ENCODE peak calls at places on chromosomes 4 and X, in six cellular contexts. One of them, this sample, is unnamed.

GRCh38 chrX:149881081-149881711 is at the start of gene MAGEA8:
- DNase-seq in left lung: no peak
- DNase-seq in CD4-positive, CD25-positive, alpha-beta regulatory T cell: peak; percentile 15
- DNase-seq in transverse colon: no peak
- DNase-seq in IMR-90: no peak
- DNase-seq in effector memory CD4-positive, alpha-beta T cell: no peak
- DNase-seq in this sample: no peak

GRCh38 chrX:141989802-141990201 is 86.1 kb downstream of the MAGEC1 start:
- DNase-seq in CD4-positive, CD25-positive, alpha-beta regulatory T cell: no peak
- DNase-seq in IMR-90: no peak
- DNase-seq in effector memory CD4-positive, alpha-beta T cell: no peak
- DNase-seq in left lung: no peak
- DNase-seq in transverse colon: no peak
- DNase-seq in this sample: no peak

GRCh38 chr4:14783011-14783877 is 219.0 kb upstream of the CPEB2 start:
- DNase-seq in CD4-positive, CD25-positive, alpha-beta regulatory T cell: peak; percentile 21
- DNase-seq in effector memory CD4-positive, alpha-beta T cell: no peak
- DNase-seq in transverse colon: no peak
- DNase-seq in IMR-90: peak; percentile 40
- DNase-seq in left lung: no peak
- DNase-seq in this sample: no peak

GRCh38 chrX:17527135-17527701 is 152.2 kb downstream of the NHS start:
- DNase-seq in effector memory CD4-positive, alpha-beta T cell: no peak
- DNase-seq in transverse colon: no peak
- DNase-seq in IMR-90: peak; percentile 35
- DNase-seq in CD4-positive, CD25-positive, alpha-beta regulatory T cell: no peak
- DNase-seq in left lung: peak; percentile 68
- DNase-seq in this sample: no peak

GRCh38 chr4:142845293-142846070 is 619 bp downstream of the INPP4B start:
- DNase-seq in IMR-90: no peak
- DNase-seq in left lung: no peak
- DNase-seq in effector memory CD4-positive, alpha-beta T cell: no peak
- DNase-seq in CD4-positive, CD25-positive, alpha-beta regulatory T cell: no peak
- DNase-seq in transverse colon: peak; percentile 13
- DNase-seq in this sample: peak; percentile 77

GRCh38 chr4:85681194-85681803 is 206.3 kb downstream of the ARHGAP24 start:
- DNase-seq in transverse colon: peak; percentile 19
- DNase-seq in IMR-90: peak; percentile 49
- DNase-seq in effector memory CD4-positive, alpha-beta T cell: no peak
- DNase-seq in CD4-positive, CD25-positive, alpha-beta regulatory T cell: no peak
- DNase-seq in left lung: peak; percentile 72
- DNase-seq in this sample: no peak

GRCh38 chr4:27009539-27009938 is 148.9 kb downstream of the STIM2 start:
- DNase-seq in transverse colon: no peak
- DNase-seq in IMR-90: peak; percentile 84
- DNase-seq in CD4-positive, CD25-positive, alpha-beta regulatory T cell: no peak
- DNase-seq in effector memory CD4-positive, alpha-beta T cell: no peak
- DNase-seq in left lung: no peak
- DNase-seq in this sample: no peak

GRCh38 chrX:108537005-108537404 is 97.4 kb downstream of the COL4A5 start:
- DNase-seq in IMR-90: peak; percentile 38
- DNase-seq in left lung: no peak
- DNase-seq in CD4-positive, CD25-positive, alpha-beta regulatory T cell: peak; percentile 24
- DNase-seq in effector memory CD4-positive, alpha-beta T cell: no peak
- DNase-seq in transverse colon: no peak
- DNase-seq in this sample: no peak

GRCh38 chrX:133475953-133476352 is 60.7 kb upstream of the GPC4 start:
- DNase-seq in IMR-90: no peak
- DNase-seq in CD4-positive, CD25-positive, alpha-beta regulatory T cell: no peak
- DNase-seq in transverse colon: no peak
- DNase-seq in left lung: no peak
- DNase-seq in effector memory CD4-positive, alpha-beta T cell: no peak
- DNase-seq in this sample: no peak

GRCh38 chr4:42302348-42302747 is 94.9 kb upstream of the SHISA3 start:
- DNase-seq in left lung: no peak
- DNase-seq in CD4-positive, CD25-positive, alpha-beta regulatory T cell: no peak
- DNase-seq in effector memory CD4-positive, alpha-beta T cell: no peak
- DNase-seq in transverse colon: no peak
- DNase-seq in IMR-90: peak; percentile 9
- DNase-seq in this sample: no peak

GRCh38 chr4:102715057-102715456 is 45.7 kb downstream of the MANBA start:
- DNase-seq in IMR-90: no peak
- DNase-seq in transverse colon: no peak
- DNase-seq in effector memory CD4-positive, alpha-beta T cell: no peak
- DNase-seq in CD4-positive, CD25-positive, alpha-beta regulatory T cell: no peak
- DNase-seq in left lung: no peak
- DNase-seq in this sample: no peak

GRCh38 chr4:92520563-92520962 is 216.8 kb downstream of the GRID2 start:
- DNase-seq in transverse colon: no peak
- DNase-seq in IMR-90: no peak
- DNase-seq in effector memory CD4-positive, alpha-beta T cell: no peak
- DNase-seq in CD4-positive, CD25-positive, alpha-beta regulatory T cell: no peak
- DNase-seq in left lung: no peak
- DNase-seq in this sample: no peak

GRCh38 chr4:183636488-183636887 is 22.5 kb downstream of the RWDD4 start:
- DNase-seq in transverse colon: peak; percentile 14
- DNase-seq in effector memory CD4-positive, alpha-beta T cell: no peak
- DNase-seq in left lung: no peak
- DNase-seq in IMR-90: no peak
- DNase-seq in CD4-positive, CD25-positive, alpha-beta regulatory T cell: no peak
- DNase-seq in this sample: no peak

GRCh38 chrX:150456466-150456865 is 93.3 kb downstream of the MAMLD1 start:
- DNase-seq in CD4-positive, CD25-positive, alpha-beta regulatory T cell: peak; percentile 61
- DNase-seq in effector memory CD4-positive, alpha-beta T cell: no peak
- DNase-seq in IMR-90: no peak
- DNase-seq in left lung: no peak
- DNase-seq in transverse colon: no peak
- DNase-seq in this sample: no peak

GRCh38 chrX:42085836-42086235 is 162.5 kb upstream of the CASK start:
- DNase-seq in left lung: no peak
- DNase-seq in effector memory CD4-positive, alpha-beta T cell: no peak
- DNase-seq in CD4-positive, CD25-positive, alpha-beta regulatory T cell: no peak
- DNase-seq in transverse colon: no peak
- DNase-seq in IMR-90: no peak
- DNase-seq in this sample: no peak

GRCh38 chr4:149708513-149709175 is 107.0 kb downstream of the IQCM start:
- DNase-seq in effector memory CD4-positive, alpha-beta T cell: no peak
- DNase-seq in left lung: no peak
- DNase-seq in transverse colon: no peak
- DNase-seq in CD4-positive, CD25-positive, alpha-beta regulatory T cell: no peak
- DNase-seq in IMR-90: peak; percentile 46
- DNase-seq in this sample: no peak

GRCh38 chr4:180009316-180009715 is 2233.9 kb upstream of the TENM3 start:
- DNase-seq in left lung: no peak
- DNase-seq in effector memory CD4-positive, alpha-beta T cell: no peak
- DNase-seq in transverse colon: no peak
- DNase-seq in CD4-positive, CD25-positive, alpha-beta regulatory T cell: no peak
- DNase-seq in IMR-90: peak; percentile 28
- DNase-seq in this sample: no peak

GRCh38 chrX:72554448-72555140 is 18.0 kb downstream of the HDAC8 start:
- DNase-seq in CD4-positive, CD25-positive, alpha-beta regulatory T cell: peak; percentile 9
- DNase-seq in transverse colon: no peak
- DNase-seq in left lung: no peak
- DNase-seq in effector memory CD4-positive, alpha-beta T cell: no peak
- DNase-seq in IMR-90: no peak
- DNase-seq in this sample: no peak

GRCh38 chr4:151850751-151851150 is 89.9 kb upstream of the GATB start:
- DNase-seq in effector memory CD4-positive, alpha-beta T cell: no peak
- DNase-seq in IMR-90: no peak
- DNase-seq in transverse colon: no peak
- DNase-seq in left lung: no peak
- DNase-seq in CD4-positive, CD25-positive, alpha-beta regulatory T cell: no peak
- DNase-seq in this sample: no peak

GRCh38 chr4:182367153-182367552 is 124.0 kb downstream of the TENM3 start:
- DNase-seq in IMR-90: no peak
- DNase-seq in effector memory CD4-positive, alpha-beta T cell: no peak
- DNase-seq in left lung: no peak
- DNase-seq in transverse colon: no peak
- DNase-seq in CD4-positive, CD25-positive, alpha-beta regulatory T cell: no peak
- DNase-seq in this sample: no peak

GRCh38 chr4:48653217-48654014 is 126.7 kb downstream of the FRYL start:
- DNase-seq in IMR-90: peak; percentile 79
- DNase-seq in transverse colon: peak; percentile 42
- DNase-seq in CD4-positive, CD25-positive, alpha-beta regulatory T cell: peak; percentile 81
- DNase-seq in left lung: peak; percentile 37
- DNase-seq in effector memory CD4-positive, alpha-beta T cell: peak; percentile 27
- DNase-seq in this sample: peak; percentile 78

GRCh38 chr4:184349283-184350039 is 124.9 kb downstream of the IRF2 start:
- DNase-seq in effector memory CD4-positive, alpha-beta T cell: no peak
- DNase-seq in transverse colon: peak; percentile 35
- DNase-seq in CD4-positive, CD25-positive, alpha-beta regulatory T cell: no peak
- DNase-seq in IMR-90: no peak
- DNase-seq in left lung: no peak
- DNase-seq in this sample: no peak

GRCh38 chrX:129695937-129696336 is 41.2 kb upstream of the APLN start:
- DNase-seq in effector memory CD4-positive, alpha-beta T cell: no peak
- DNase-seq in transverse colon: no peak
- DNase-seq in CD4-positive, CD25-positive, alpha-beta regulatory T cell: no peak
- DNase-seq in left lung: no peak
- DNase-seq in IMR-90: no peak
- DNase-seq in this sample: peak; percentile 26

GRCh38 chr4:104205116-104205515 is 289.6 kb downstream of the CXXC4 start:
- DNase-seq in transverse colon: no peak
- DNase-seq in left lung: no peak
- DNase-seq in IMR-90: no peak
- DNase-seq in effector memory CD4-positive, alpha-beta T cell: no peak
- DNase-seq in CD4-positive, CD25-positive, alpha-beta regulatory T cell: no peak
- DNase-seq in this sample: no peak

GRCh38 chr4:118351851-118352827 is 664 bp downstream of the PRSS12 start:
- DNase-seq in CD4-positive, CD25-positive, alpha-beta regulatory T cell: peak; percentile 9
- DNase-seq in transverse colon: peak; percentile 65
- DNase-seq in IMR-90: peak; percentile 59
- DNase-seq in effector memory CD4-positive, alpha-beta T cell: no peak
- DNase-seq in left lung: peak; percentile 34
- DNase-seq in this sample: no peak

GRCh38 chrX:82412851-82413250 is 1095.2 kb upstream of the POU3F4 start:
- DNase-seq in transverse colon: no peak
- DNase-seq in IMR-90: no peak
- DNase-seq in left lung: no peak
- DNase-seq in effector memory CD4-positive, alpha-beta T cell: no peak
- DNase-seq in CD4-positive, CD25-positive, alpha-beta regulatory T cell: no peak
- DNase-seq in this sample: no peak

GRCh38 chrX:150873616-150874015 is 24.9 kb downstream of the CD99L2 start:
- DNase-seq in CD4-positive, CD25-positive, alpha-beta regulatory T cell: peak; percentile 53
- DNase-seq in IMR-90: peak; percentile 44
- DNase-seq in left lung: no peak
- DNase-seq in effector memory CD4-positive, alpha-beta T cell: no peak
- DNase-seq in transverse colon: no peak
- DNase-seq in this sample: no peak

GRCh38 chr4:1721666-1722550 is 587 bp downstream of the TACC3 start:
- DNase-seq in effector memory CD4-positive, alpha-beta T cell: no peak
- DNase-seq in left lung: no peak
- DNase-seq in IMR-90: no peak
- DNase-seq in transverse colon: no peak
- DNase-seq in CD4-positive, CD25-positive, alpha-beta regulatory T cell: no peak
- DNase-seq in this sample: no peak

GRCh38 chr4:1725521-1725920 is 4.2 kb downstream of the TACC3 start:
- DNase-seq in effector memory CD4-positive, alpha-beta T cell: no peak
- DNase-seq in left lung: peak; percentile 29
- DNase-seq in CD4-positive, CD25-positive, alpha-beta regulatory T cell: no peak
- DNase-seq in transverse colon: no peak
- DNase-seq in IMR-90: no peak
- DNase-seq in this sample: no peak

GRCh38 chr4:1722551-1723071 is 1.3 kb downstream of the TACC3 start:
- DNase-seq in IMR-90: no peak
- DNase-seq in left lung: no peak
- DNase-seq in transverse colon: no peak
- DNase-seq in CD4-positive, CD25-positive, alpha-beta regulatory T cell: no peak
- DNase-seq in effector memory CD4-positive, alpha-beta T cell: no peak
- DNase-seq in this sample: no peak

GRCh38 chr4:1721003-1721665 is at the start of the genes TACC3 and TMEM129:
- DNase-seq in CD4-positive, CD25-positive, alpha-beta regulatory T cell: peak; percentile 98
- DNase-seq in left lung: peak; percentile 95
- DNase-seq in transverse colon: peak; percentile 97
- DNase-seq in IMR-90: peak; percentile 87
- DNase-seq in effector memory CD4-positive, alpha-beta T cell: peak; percentile 96
- DNase-seq in this sample: peak; percentile 97

GRCh38 chr4:1723131-1723801 is 1.9 kb downstream of the TACC3 start:
- DNase-seq in IMR-90: no peak
- DNase-seq in left lung: no peak
- DNase-seq in CD4-positive, CD25-positive, alpha-beta regulatory T cell: peak; percentile 87
- DNase-seq in transverse colon: no peak
- DNase-seq in effector memory CD4-positive, alpha-beta T cell: peak; percentile 48
- DNase-seq in this sample: no peak
- H3K4me3 ChIP-seq in IMR-90: no peak overlapping the region
- H3K4me3 ChIP-seq in left lung: no peak overlapping the region
- H3K4me3 ChIP-seq in CD4-positive, CD25-positive, alpha-beta regulatory T cell: peak overlapping the region; percentile 92
- H3K4me3 ChIP-seq in transverse colon: no peak overlapping the region
- H3K4me3 ChIP-seq in effector memory CD4-positive, alpha-beta T cell: peak overlapping the region; percentile 56
- H3K4me3 ChIP-seq in this sample: peak overlapping the region; percentile 46

DNA sequence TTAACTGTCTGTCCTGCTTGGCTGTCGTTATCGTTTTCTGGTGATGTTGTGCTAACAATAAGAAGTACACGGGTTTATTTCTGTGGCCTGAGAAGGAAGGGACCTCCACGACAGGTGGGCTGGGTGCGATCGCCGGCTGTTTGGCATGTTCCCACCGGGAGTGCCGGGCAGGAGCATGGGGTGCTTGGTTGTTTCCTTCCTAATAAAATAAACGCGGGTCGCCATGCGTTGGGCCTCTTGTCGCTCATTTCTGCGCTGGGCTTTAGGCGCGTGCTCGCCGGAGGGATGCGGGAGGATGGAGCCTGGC is 711 bp upstream of the GDI1 start:
- DNase-seq in left lung: no peak
- DNase-seq in CD4-positive, CD25-positive, alpha-beta regulatory T cell: no peak
- DNase-seq in transverse colon: no peak
- DNase-seq in IMR-90: no peak
- DNase-seq in effector memory CD4-positive, alpha-beta T cell: no peak
- DNase-seq in this sample: no peak
- H3K27ac ChIP-seq in left lung: peak overlapping the region; percentile 58
- H3K27ac ChIP-seq in CD4-positive, CD25-positive, alpha-beta regulatory T cell: peak overlapping the region; percentile 83
- H3K27ac ChIP-seq in transverse colon: peak overlapping the region; percentile 82
- H3K27ac ChIP-seq in IMR-90: peak overlapping the region; percentile 80
- H3K27ac ChIP-seq in effector memory CD4-positive, alpha-beta T cell: peak overlapping the region; percentile 68
- H3K27ac ChIP-seq in this sample: peak overlapping the region; percentile 94

DNA sequence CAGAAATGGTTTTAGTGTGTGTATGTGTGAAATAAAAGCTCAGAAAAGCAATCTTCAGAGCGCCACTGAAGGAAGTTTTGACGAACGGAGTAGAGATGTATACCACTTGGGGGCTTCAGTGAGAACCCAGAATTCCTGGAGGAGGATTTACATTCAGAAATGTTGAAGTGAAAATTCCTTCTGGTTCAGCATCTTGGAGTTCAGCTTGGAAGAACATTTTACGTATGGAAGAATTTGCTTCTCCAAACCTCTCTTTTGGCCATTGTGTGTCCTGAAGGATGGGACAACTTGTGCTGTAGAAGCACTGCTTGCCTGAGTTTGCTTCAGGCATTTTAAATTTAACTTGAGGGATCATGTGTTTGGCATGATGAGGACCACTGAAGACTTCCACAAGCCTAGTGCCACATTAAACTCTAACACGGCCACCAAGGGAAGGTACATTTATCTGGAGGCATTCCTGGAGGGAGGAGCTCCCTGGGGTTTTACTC is 704 bp downstream of the SHROOM3 start:
- DNase-seq in effector memory CD4-positive, alpha-beta T cell: no peak
- DNase-seq in transverse colon: no peak
- DNase-seq in CD4-positive, CD25-positive, alpha-beta regulatory T cell: no peak
- DNase-seq in left lung: no peak
- DNase-seq in IMR-90: no peak
- DNase-seq in this sample: no peak
- H3K4me3 ChIP-seq in effector memory CD4-positive, alpha-beta T cell: no peak overlapping the region
- H3K4me3 ChIP-seq in transverse colon: no peak overlapping the region
- H3K4me3 ChIP-seq in CD4-positive, CD25-positive, alpha-beta regulatory T cell: no peak overlapping the region
- H3K4me3 ChIP-seq in left lung: peak overlapping the region; percentile 19
- H3K4me3 ChIP-seq in IMR-90: no peak overlapping the region
- H3K4me3 ChIP-seq in this sample: peak overlapping the region; percentile 66

GRCh38 chr4:60216752-60217151 is 983.4 kb upstream of the ADGRL3 start:
- DNase-seq in transverse colon: no peak
- DNase-seq in effector memory CD4-positive, alpha-beta T cell: no peak
- DNase-seq in CD4-positive, CD25-positive, alpha-beta regulatory T cell: no peak
- DNase-seq in IMR-90: peak; percentile 5
- DNase-seq in left lung: no peak
- DNase-seq in this sample: no peak
- H3K27ac ChIP-seq in transverse colon: no peak overlapping the region
- H3K27ac ChIP-seq in effector memory CD4-positive, alpha-beta T cell: no peak overlapping the region
- H3K27ac ChIP-seq in CD4-positive, CD25-positive, alpha-beta regulatory T cell: no peak overlapping the region
- H3K27ac ChIP-seq in IMR-90: no peak overlapping the region
- H3K27ac ChIP-seq in left lung: no peak overlapping the region
- H3K27ac ChIP-seq in this sample: no peak overlapping the region

This sample was measured in coronary artery.